ENCODE peak calls at places on chromosomes 3 and 15, in eight cellular contexts. X, F, L, Y, K, D, B and U are unnamed samples.

GRCh38 chr3:48222616-48223513 is at the start of gene CAMP:
- DNase-seq in X (peak; percentile 61), F (no peak), L (peak; percentile 51), Y (no peak), K (no peak), D (no peak), B (no peak), U (no peak)

GRCh38 chr15:40926659-40927496 is 2.3 kb upstream of the DLL4 start:
- DNase-seq in X (no peak), F (no peak), L (no peak), Y (no peak), K (no peak), D (no peak), B (no peak), U (no peak)

GRCh38 chr3:197501879-197502620 is 53.7 kb downstream of the BDH1 start:
- DNase-seq in X (peak; percentile 63), F (peak; percentile 50), L (no peak), Y (no peak), K (no peak), D (no peak), B (peak; percentile 91), U (no peak)

GRCh38 chr15:76293361-76293760 is 17.9 kb downstream of the ETFA start:
- DNase-seq in X (no peak), F (no peak), L (no peak), Y (no peak), K (no peak), D (no peak), B (no peak), U (no peak)

GRCh38 chr15:60945196-60945595 is 283.9 kb downstream of the RORA start:
- DNase-seq in X (peak; percentile 91), F (no peak), L (peak; percentile 93), Y (peak; percentile 38), K (no peak), D (no peak), B (no peak), U (no peak)

GRCh38 chr15:35925634-35926380 is 379.8 kb upstream of the DPH6 start:
- DNase-seq in X (no peak), F (no peak), L (no peak), Y (no peak), K (no peak), D (peak; percentile 22), B (peak; percentile 8), U (no peak)

GRCh38 chr15:30872341-30872748 is 31.4 kb upstream of the FAN1 start:
- DNase-seq in X (no peak), F (no peak), L (no peak), Y (no peak), K (no peak), D (peak; percentile 12), B (no peak), U (no peak)

GRCh38 chr3:42745291-42745745 is 27.7 kb downstream of the CCDC13 start:
- DNase-seq in X (no peak), F (no peak), L (no peak), Y (no peak), K (no peak), D (no peak), B (no peak), U (no peak)

GRCh38 chr3:141447391-141447790 is 39.4 kb upstream of the RASA2 start:
- DNase-seq in X (no peak), F (no peak), L (no peak), Y (no peak), K (no peak), D (no peak), B (no peak), U (no peak)

GRCh38 chr15:80730395-80730794 is 35.3 kb downstream of the ABHD17C start:
- DNase-seq in X (no peak), F (no peak), L (no peak), Y (no peak), K (no peak), D (no peak), B (peak; percentile 14), U (no peak)

DNA sequence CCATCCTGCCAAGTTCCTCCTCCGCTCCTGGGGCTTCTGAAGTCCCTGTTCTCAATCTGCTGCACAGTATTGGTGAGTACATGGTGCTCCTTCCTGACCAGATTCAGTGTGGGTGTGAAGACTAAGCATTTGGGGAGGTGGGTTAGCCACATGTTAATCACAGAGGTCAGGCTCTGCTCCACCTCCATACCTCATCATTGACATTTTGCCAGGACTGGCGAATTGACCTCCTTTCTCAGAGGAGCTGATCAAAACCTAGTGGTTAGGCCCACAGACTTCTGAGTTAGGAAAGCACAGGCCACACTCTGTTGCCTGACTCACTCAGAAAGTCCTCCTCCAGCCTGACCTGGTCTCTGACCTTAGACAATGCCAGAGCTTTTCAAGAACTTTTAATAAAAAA is 8.4 kb upstream of the RPS17 start:
- DNase-seq in X (no peak), F (no peak), L (no peak), Y (no peak), K (no peak), D (no peak), B (no peak), U (no peak)
- H3K36me3 ChIP-seq in X (peaks cover 66% of the 10 kb centered on the region), F (no peaks in the 10 kb centered on the region), L (no peaks in the 10 kb centered on the region), Y (no peaks in the 10 kb centered on the region), K (no peaks in the 10 kb centered on the region), D (no peaks in the 10 kb centered on the region), B (no peaks in the 10 kb centered on the region), U (no peaks in the 10 kb centered on the region)

GRCh38 chr3:180543877-180544276 is 58.1 kb upstream of the TTC14 start:
- DNase-seq in X (no peak), F (no peak), L (no peak), Y (no peak), K (no peak), D (no peak), B (no peak), U (no peak)
- H3K36me3 ChIP-seq in X (no peaks in the 10 kb centered on the region), F (no peaks in the 10 kb centered on the region), L (no peaks in the 10 kb centered on the region), Y (no peaks in the 10 kb centered on the region), K (no peaks in the 10 kb centered on the region), D (no peaks in the 10 kb centered on the region), B (no peaks in the 10 kb centered on the region), U (no peaks in the 10 kb centered on the region)

GRCh38 chr3:12907729-12908128 is 66.4 kb upstream of the RPL32 start:
- DNase-seq in X (no peak), F (no peak), L (no peak), Y (no peak), K (no peak), D (no peak), B (no peak), U (no peak)

GRCh38 chr3:12908136-12908730 is 66.9 kb upstream of the RPL32 start:
- DNase-seq in X (no peak), F (no peak), L (no peak), Y (no peak), K (no peak), D (no peak), B (no peak), U (no peak)

GRCh38 chr3:12906141-12906915 is 65.0 kb upstream of the RPL32 start:
- DNase-seq in X (no peak), F (no peak), L (no peak), Y (no peak), K (no peak), D (no peak), B (no peak), U (no peak)

GRCh38 chr3:12906916-12907290 is 65.5 kb upstream of the RPL32 start:
- DNase-seq in X (no peak), F (no peak), L (no peak), Y (no peak), K (no peak), D (no peak), B (no peak), U (no peak)

GRCh38 chr3:12907296-12907695 is 65.9 kb upstream of the RPL32 start:
- DNase-seq in X (no peak), F (no peak), L (no peak), Y (no peak), K (no peak), D (no peak), B (no peak), U (no peak)
- H3K36me3 ChIP-seq in X (peaks cover 99% of the 10 kb centered on the region), F (peaks cover 50% of the 10 kb centered on the region), L (no peaks in the 10 kb centered on the region), Y (no peaks in the 10 kb centered on the region), K (peaks cover 17% of the 10 kb centered on the region), D (peaks cover 6% of the 10 kb centered on the region), B (no peaks in the 10 kb centered on the region), U (peaks cover 55% of the 10 kb centered on the region)

GRCh38 chr15:28255965-28256364 is 66.0 kb downstream of the HERC2 start:
- DNase-seq in X (no peak), F (no peak), L (no peak), Y (no peak), K (no peak), D (no peak), B (no peak), U (no peak)

DNA sequence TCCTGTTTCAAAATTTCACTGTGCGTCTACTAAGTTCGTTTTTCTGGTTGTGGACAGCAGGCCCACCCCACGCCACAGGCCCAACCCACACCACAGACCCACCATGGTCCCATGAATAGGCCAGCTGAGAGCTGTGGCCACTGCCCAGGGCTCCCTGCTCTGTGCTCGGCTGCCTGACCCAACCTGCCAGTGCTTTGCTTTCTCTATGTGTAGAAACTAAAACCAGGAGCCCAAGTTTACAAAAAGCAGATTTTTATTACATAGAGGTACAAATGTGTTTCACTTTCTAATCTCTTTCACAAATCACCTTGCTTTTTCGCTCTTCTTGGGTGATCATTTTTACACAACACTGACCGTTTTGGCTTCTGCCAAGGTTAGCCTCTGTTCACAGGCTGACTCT is 69.1 kb downstream of the HERC2 start:
- DNase-seq in X (no peak), F (no peak), L (no peak), Y (no peak), K (no peak), D (no peak), B (no peak), U (peak; percentile 66)
- H3K36me3 ChIP-seq in X (peaks cover 92% of the 10 kb centered on the region), F (peaks cover 16% of the 10 kb centered on the region), L (no peaks in the 10 kb centered on the region), Y (no peaks in the 10 kb centered on the region), K (peaks cover 13% of the 10 kb centered on the region), D (peaks cover 18% of the 10 kb centered on the region), B (peaks cover 7% of the 10 kb centered on the region), U (peaks cover 83% of the 10 kb centered on the region)

GRCh38 chr3:146243559-146243958 is 7.3 kb downstream of the PLSCR4 start:
- DNase-seq in X (no peak), F (no peak), L (no peak), Y (no peak), K (no peak), D (no peak), B (no peak), U (no peak)

GRCh38 chr3:146246493-146246892 is 4.4 kb downstream of the PLSCR4 start:
- DNase-seq in X (no peak), F (no peak), L (no peak), Y (no peak), K (no peak), D (no peak), B (no peak), U (no peak)

GRCh38 chr3:146241523-146242240 is 9.2 kb downstream of the PLSCR4 start:
- DNase-seq in X (no peak), F (no peak), L (no peak), Y (peak; percentile 46), K (no peak), D (peak; percentile 92), B (no peak), U (no peak)
- H3K36me3 ChIP-seq in X (no peaks in the 10 kb centered on the region), F (no peaks in the 10 kb centered on the region), L (no peaks in the 10 kb centered on the region), Y (no peaks in the 10 kb centered on the region), K (no peaks in the 10 kb centered on the region), D (peaks cover 6% of the 10 kb centered on the region), B (no peaks in the 10 kb centered on the region), U (no peaks in the 10 kb centered on the region)

DNA sequence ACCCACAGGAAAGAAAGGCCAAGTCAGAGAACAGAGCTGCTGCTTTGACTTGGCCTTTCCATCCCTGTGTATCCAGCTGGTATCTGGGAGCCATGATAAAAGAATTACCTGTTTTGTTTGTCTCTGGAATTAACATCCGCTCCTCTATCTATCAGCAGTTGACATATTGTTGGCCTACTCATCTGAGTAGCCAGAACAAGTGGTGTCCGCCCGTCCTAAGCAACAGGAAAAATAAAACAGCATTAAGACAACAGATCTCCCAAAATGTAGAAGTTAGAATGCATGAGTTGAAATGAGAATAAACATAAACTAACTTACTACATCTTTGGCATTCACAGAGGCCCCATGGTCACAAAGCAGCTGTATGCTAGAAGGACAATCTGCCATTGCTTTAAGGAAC is 75.9 kb downstream of the UACA start:
- DNase-seq in X (no peak), F (no peak), L (no peak), Y (no peak), K (no peak), D (no peak), B (no peak), U (no peak)
- H3K36me3 ChIP-seq in X (peaks cover 11% of the 10 kb centered on the region), F (no peaks in the 10 kb centered on the region), L (no peaks in the 10 kb centered on the region), Y (no peaks in the 10 kb centered on the region), K (no peaks in the 10 kb centered on the region), D (peaks cover 67% of the 10 kb centered on the region), B (no peaks in the 10 kb centered on the region), U (peaks cover 32% of the 10 kb centered on the region)